ENCODE peak calls at places on chromosomes 4 and X, in four cellular contexts. One of them, this sample, is unnamed.

GRCh38 chr4:38964942-38965775 is 67.0 kb downstream of the TMEM156 start:
- DNase-seq in GM12878: no peak
- DNase-seq in HepG2: peak; percentile 8
- DNase-seq in K562: no peak
- DNase-seq in this sample: no peak

GRCh38 chr4:83093060-83093640 is 21.4 kb downstream of the PLAC8 start:
- DNase-seq in GM12878: no peak
- DNase-seq in HepG2: no peak
- DNase-seq in K562: no peak
- DNase-seq in this sample: no peak

GRCh38 chr4:76969941-76970529 is 20.5 kb downstream of the SEPTIN11 start:
- DNase-seq in GM12878: no peak
- DNase-seq in HepG2: no peak
- DNase-seq in K562: no peak
- DNase-seq in this sample: no peak

GRCh38 chrX:24259544-24260240 is 54.2 kb downstream of the SUPT20HL2 start:
- DNase-seq in GM12878: no peak
- DNase-seq in HepG2: peak; percentile 56
- DNase-seq in K562: peak; percentile 12
- DNase-seq in this sample: peak; percentile 66

GRCh38 chrX:134721766-134722532 is 63.7 kb upstream of the PLAC1 start:
- DNase-seq in GM12878: no peak
- DNase-seq in HepG2: no peak
- DNase-seq in K562: no peak
- DNase-seq in this sample: no peak

GRCh38 chr4:56417396-56417795 is 18.0 kb downstream of the PPAT start:
- DNase-seq in GM12878: no peak
- DNase-seq in HepG2: no peak
- DNase-seq in K562: no peak
- DNase-seq in this sample: no peak

GRCh38 chr4:173182403-173182802 is 13.8 kb downstream of the GALNT7 start:
- DNase-seq in GM12878: no peak
- DNase-seq in HepG2: no peak
- DNase-seq in K562: no peak
- DNase-seq in this sample: no peak

GRCh38 chrX:12950851-12951589 is 23.9 kb upstream of the TMSB4X start:
- DNase-seq in GM12878: peak; percentile 73
- DNase-seq in HepG2: peak; percentile 26
- DNase-seq in K562: peak; percentile 70
- DNase-seq in this sample: peak; percentile 62

GRCh38 chr4:184448828-184449227 is 25.5 kb downstream of the IRF2 start:
- DNase-seq in GM12878: no peak
- DNase-seq in HepG2: no peak
- DNase-seq in K562: no peak
- DNase-seq in this sample: no peak

GRCh38 chr4:115325836-115326235 is 212.4 kb upstream of the NDST4 start:
- DNase-seq in GM12878: no peak
- DNase-seq in HepG2: no peak
- DNase-seq in K562: no peak
- DNase-seq in this sample: no peak

GRCh38 chr4:109648997-109649575 is 54.2 kb downstream of the CASP6 start:
- DNase-seq in GM12878: no peak
- DNase-seq in HepG2: no peak
- DNase-seq in K562: no peak
- DNase-seq in this sample: no peak

GRCh38 chr4:145830699-145831098 is 107.9 kb downstream of the ZNF827 start:
- DNase-seq in GM12878: no peak
- DNase-seq in HepG2: no peak
- DNase-seq in K562: no peak
- DNase-seq in this sample: no peak

GRCh38 chr4:85500110-85500867 is 25.3 kb downstream of the ARHGAP24 start:
- DNase-seq in GM12878: no peak
- DNase-seq in HepG2: no peak
- DNase-seq in K562: no peak
- DNase-seq in this sample: no peak

GRCh38 chr4:33837043-33837442 is 2407.3 kb downstream of the ARAP2 start:
- DNase-seq in GM12878: no peak
- DNase-seq in HepG2: no peak
- DNase-seq in K562: no peak
- DNase-seq in this sample: no peak

GRCh38 chrX:148629435-148629834 is 129.0 kb downstream of the AFF2 start:
- DNase-seq in GM12878: no peak
- DNase-seq in HepG2: no peak
- DNase-seq in K562: no peak
- DNase-seq in this sample: no peak
- TF ChIP-seq TARDBP in GM12878: no peak
- TF ChIP-seq TARDBP in HepG2: no peak
- TF ChIP-seq TARDBP in K562: no peak
- TF ChIP-seq TARDBP in this sample: no peak

DNA sequence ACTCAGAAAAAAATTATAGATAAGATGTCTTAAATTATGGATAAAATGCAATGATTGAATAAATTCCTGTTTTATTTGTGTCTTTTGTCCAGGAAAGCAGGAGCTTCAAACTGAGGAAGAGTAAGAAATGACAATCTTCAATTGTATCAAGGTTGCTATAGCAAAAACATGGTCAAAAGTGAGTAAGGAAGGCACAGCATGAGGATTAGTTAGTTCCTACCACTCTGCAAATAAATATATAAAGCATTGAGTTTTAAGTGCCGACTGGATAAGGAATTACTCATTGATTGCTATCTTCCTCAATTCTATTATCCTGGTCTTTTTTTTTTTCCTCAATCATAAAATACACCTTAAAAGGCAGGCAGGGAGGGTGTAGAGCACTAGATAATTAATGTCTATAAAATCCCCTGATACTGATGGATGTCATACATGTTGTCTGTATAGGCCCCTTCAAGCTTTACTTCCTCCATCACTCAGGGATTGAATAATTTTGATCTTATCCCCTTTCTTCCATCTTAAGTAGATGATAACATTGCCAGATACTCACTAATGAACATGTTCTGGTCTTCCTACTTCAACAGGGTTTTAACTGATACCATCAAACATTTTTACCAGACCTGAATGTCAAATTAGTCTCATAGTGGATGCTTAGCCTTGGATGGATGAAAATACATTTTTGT is 86.6 kb downstream of the MID1 start:
- DNase-seq in GM12878: no peak
- DNase-seq in HepG2: no peak
- DNase-seq in K562: no peak
- DNase-seq in this sample: no peak
- TF ChIP-seq BHLHE40 in GM12878: no peak
- TF ChIP-seq BHLHE40 in HepG2: no peak
- TF ChIP-seq BHLHE40 in K562: no peak
- TF ChIP-seq BHLHE40 in this sample: no peak

GRCh38 chr4:142913461-142914030 is 67.4 kb upstream of the INPP4B start:
- DNase-seq in GM12878: no peak
- DNase-seq in HepG2: no peak
- DNase-seq in K562: no peak
- DNase-seq in this sample: no peak
- TF ChIP-seq TARDBP in GM12878: no peak
- TF ChIP-seq TARDBP in HepG2: no peak
- TF ChIP-seq TARDBP in K562: no peak
- TF ChIP-seq TARDBP in this sample: no peak

DNA sequence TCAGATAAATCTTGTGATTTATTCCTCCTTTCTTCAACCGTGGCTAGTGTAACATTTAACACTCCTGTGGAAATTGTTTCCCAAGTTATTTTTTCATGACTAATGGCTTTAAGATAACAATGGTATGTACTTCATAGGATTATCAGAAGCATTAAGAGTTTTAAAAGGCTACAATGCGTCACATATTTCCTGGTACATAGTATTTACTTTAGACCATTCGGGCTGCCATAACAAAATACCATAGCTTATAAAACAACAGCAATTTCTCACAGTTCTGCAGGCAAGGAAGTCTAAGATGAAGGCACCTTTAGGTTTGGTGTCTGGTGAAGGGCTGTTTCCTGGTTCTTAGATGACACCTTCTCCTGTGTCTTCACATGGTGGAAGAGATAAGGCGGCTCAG is 158.6 kb downstream of the PAPSS1 start:
- DNase-seq in GM12878: no peak
- DNase-seq in HepG2: no peak
- DNase-seq in K562: no peak
- DNase-seq in this sample: no peak
- TF ChIP-seq BHLHE40 in GM12878: no peak
- TF ChIP-seq BHLHE40 in HepG2: no peak
- TF ChIP-seq BHLHE40 in K562: no peak
- TF ChIP-seq BHLHE40 in this sample: no peak